ENCODE peak calls at places on chromosome 14, in nine cellular contexts. F is astrocyte of the spinal cord, R is neuronal stem cell, P is MM.1S, M is mucosa of descending colon, Z is body of pancreas, U is H7, I is tibial artery, N is upper lobe of right lung. T is an unnamed sample.

GRCh38 chr14:51518280-51518679 is 133.4 kb upstream of the FRMD6 start:
- DNase-seq in R (no peak), P (no peak), I (no peak), F (no peak), U (no peak), Z (no peak), M (no peak), N (no peak), T (no peak)

GRCh38 chr14:91875515-91876286 is 8.4 kb upstream of the TC2N start:
- DNase-seq in N (no peak), M (peak), I (no peak), F (no peak), U (no peak), P (no peak), R (no peak), Z (peak), T (no peak)

GRCh38 chr14:35571598-35571997 is 37.6 kb downstream of the INSM2 start:
- DNase-seq in N (no peak), U (no peak), M (no peak), R (no peak), I (no peak), F (no peak), Z (no peak), P (peak), T (no peak)

GRCh38 chr14:35229495-35230089 is 62.6 kb upstream of the PSMA6 start:
- DNase-seq in P (peak), U (peak), R (no peak), I (no peak), F (no peak), N (no peak), M (no peak), Z (no peak), T (no peak)

GRCh38 chr14:35897616-35898111 is 71.5 kb downstream of the BRMS1L start:
- DNase-seq in N (no peak), M (peak), R (peak), I (no peak), Z (no peak), U (no peak), P (no peak), F (no peak), T (no peak)

GRCh38 chr14:75561013-75561432 is 17.4 kb upstream of the FLVCR2 start:
- DNase-seq in R (peak), U (peak), F (peak), P (peak), N (peak), Z (peak), I (peak), M (peak), T (peak)

GRCh38 chr14:63928744-63929174 is 76.0 kb downstream of the SYNE2 start:
- DNase-seq in U (no peak), R (no peak), F (no peak), Z (no peak), N (no peak), M (no peak), I (no peak), P (no peak), T (no peak)

GRCh38 chr14:93081875-93082570 is 33.7 kb downstream of the ITPK1 start:
- DNase-seq in M (no peak), R (no peak), Z (no peak), N (no peak), P (no peak), F (no peak), U (no peak), I (peak), T (no peak)

GRCh38 chr14:97459180-97459579 is 662.0 kb downstream of the VRK1 start:
- DNase-seq in F (no peak), Z (no peak), M (no peak), R (no peak), P (no peak), N (no peak), U (no peak), I (no peak), T (no peak)

GRCh38 chr14:28101992-28102391 is 664.6 kb upstream of the FOXG1 start:
- DNase-seq in Z (no peak), N (no peak), U (no peak), F (no peak), M (no peak), R (no peak), P (no peak), I (no peak), T (no peak)

GRCh38 chr14:76676539-76676938 is 84.7 kb upstream of the VASH1 start:
- DNase-seq in F (no peak), R (no peak), U (no peak), I (no peak), N (no peak), M (no peak), P (no peak), Z (no peak), T (no peak)

GRCh38 chr14:99232406-99233214 is 39.4 kb downstream of the BCL11B start:
- DNase-seq in I (no peak), N (no peak), U (no peak), F (no peak), M (no peak), Z (no peak), P (no peak), R (no peak), T (no peak)

GRCh38 chr14:85090681-85091080 is 439.3 kb upstream of the FLRT2 start:
- DNase-seq in F (no peak), U (no peak), R (no peak), I (no peak), P (no peak), M (no peak), N (no peak), Z (no peak), T (no peak)

GRCh38 chr14:68784995-68785816 is 7.7 kb downstream of the ZFP36L1 start:
- DNase-seq in M (no peak), Z (peak), F (peak), U (no peak), I (no peak), N (no peak), P (no peak), R (no peak), T (no peak)

GRCh38 chr14:64856528-64857445 is 22.9 kb downstream of the SPTB start:
- DNase-seq in N (no peak), P (no peak), U (peak), I (no peak), R (no peak), Z (no peak), F (no peak), M (no peak), T (no peak)

GRCh38 chr14:93301821-93302447 is 30.9 kb downstream of the BTBD7 start:
- DNase-seq in U (no peak), P (no peak), F (peak), I (no peak), R (no peak), N (no peak), M (no peak), Z (peak), T (no peak)

GRCh38 chr14:69612014-69612758 is 790 bp downstream of the SUSD6 start:
- DNase-seq in Z (peak), N (peak), U (peak), I (no peak), F (peak), M (peak), R (peak), P (peak), T (no peak)

GRCh38 chr14:37124617-37125016 is 47.8 kb downstream of the SLC25A21 start:
- DNase-seq in N (no peak), P (no peak), Z (no peak), F (no peak), R (no peak), U (no peak), M (no peak), I (no peak), T (no peak)

GRCh38 chr14:69877492-69877891 is 1.7 kb upstream of the SMOC1 start:
- DNase-seq in M (no peak), F (peak), Z (no peak), I (no peak), P (peak), R (no peak), N (no peak), U (peak), T (no peak)

GRCh38 chr14:81406863-81407262 is 6.7 kb upstream of the STON2 start:
- DNase-seq in Z (peak), P (no peak), I (peak), N (no peak), U (no peak), M (no peak), F (peak), R (no peak), T (peak)

GRCh38 chr14:86543531-86543930 is 1013.6 kb downstream of the FLRT2 start:
- DNase-seq in R (no peak), P (no peak), N (no peak), F (no peak), U (no peak), M (no peak), Z (no peak), I (no peak), T (no peak)

GRCh38 chr14:99727096-99727870 is 43.2 kb downstream of the CYP46A1 start:
- DNase-seq in R (no peak), I (peak), N (peak), F (no peak), U (no peak), M (no peak), P (no peak), Z (no peak), T (no peak)

GRCh38 chr14:82913396-82913795 is 1379.7 kb upstream of the SEL1L start:
- DNase-seq in N (no peak), M (no peak), Z (no peak), U (no peak), P (no peak), I (no peak), F (no peak), R (no peak), T (no peak)

GRCh38 chr14:89186850-89187376 is 230.1 kb downstream of the FOXN3 start:
- DNase-seq in U (no peak), Z (peak), M (no peak), I (no peak), F (no peak), R (no peak), N (no peak), P (no peak), T (no peak)

GRCh38 chr14:85533821-85534271 is 3.9 kb downstream of the FLRT2 start:
- DNase-seq in Z (peak), P (no peak), I (no peak), N (peak), R (no peak), M (peak), U (peak), F (peak), T (no peak)

GRCh38 chr14:73428354-73428824 is 30.0 kb downstream of the NUMB start:
- DNase-seq in F (no peak), I (no peak), M (no peak), U (no peak), Z (peak), R (no peak), P (no peak), N (peak), T (no peak)

GRCh38 chr14:26597136-26598080 is at the start of gene NOVA1:
- DNase-seq in M (peak), Z (peak), N (peak), U (peak), I (peak), F (peak), R (peak), P (no peak), T (no peak)

GRCh38 chr14:62661818-62662217 is 383.4 kb downstream of the KCNH5 start:
- DNase-seq in U (no peak), Z (no peak), I (no peak), R (no peak), F (no peak), M (no peak), P (peak), N (no peak), T (no peak)

GRCh38 chr14:29937116-29937515 is 9.5 kb upstream of the PRKD1 start:
- DNase-seq in U (no peak), Z (no peak), R (no peak), I (no peak), P (no peak), F (no peak), M (no peak), N (no peak), T (no peak)

GRCh38 chr14:29940482-29940881 is 12.8 kb upstream of the PRKD1 start:
- DNase-seq in P (no peak), N (no peak), I (no peak), M (no peak), Z (no peak), F (no peak), U (no peak), R (no peak), T (no peak)

GRCh38 chr14:29941401-29941800 is 13.8 kb upstream of the PRKD1 start:
- DNase-seq in Z (no peak), U (peak), F (no peak), M (no peak), P (no peak), N (no peak), R (no peak), I (no peak), T (no peak)
- H3K4me3 ChIP-seq in Z (no peak), U (no peak), F (no peak), M (no peak), P (no peak), N (no peak), R (no peak), I (no peak), T (no peak)

GRCh38 chr14:101478096-101478495 is 83.2 kb upstream of the DIO3 start:
- DNase-seq in M (no peak), P (no peak), Z (peak), U (no peak), F (no peak), R (no peak), I (peak), N (peak), T (no peak)

GRCh38 chr14:101477648-101478047 is 83.6 kb upstream of the DIO3 start:
- DNase-seq in F (no peak), P (no peak), R (no peak), Z (no peak), I (peak), M (no peak), U (no peak), N (no peak), T (no peak)

GRCh38 chr14:101476258-101476930 is 84.9 kb upstream of the DIO3 start:
- DNase-seq in M (peak), N (peak), R (no peak), I (peak), F (no peak), P (no peak), Z (peak), U (no peak), T (no peak)

GRCh38 chr14:101475468-101476257 is 85.6 kb upstream of the DIO3 start:
- DNase-seq in R (no peak), U (no peak), N (peak), I (peak), P (no peak), F (peak), Z (peak), M (no peak), T (peak)

GRCh38 chr14:101476931-101477553 is 84.3 kb upstream of the DIO3 start:
- DNase-seq in I (peak), F (no peak), M (peak), U (peak), N (peak), Z (peak), R (no peak), P (no peak), T (no peak)
- H3K4me3 ChIP-seq in I (no peak), F (no peak), M (no peak), U (no peak), N (no peak), Z (no peak), R (no peak), P (no peak), T (no peak)

DNA sequence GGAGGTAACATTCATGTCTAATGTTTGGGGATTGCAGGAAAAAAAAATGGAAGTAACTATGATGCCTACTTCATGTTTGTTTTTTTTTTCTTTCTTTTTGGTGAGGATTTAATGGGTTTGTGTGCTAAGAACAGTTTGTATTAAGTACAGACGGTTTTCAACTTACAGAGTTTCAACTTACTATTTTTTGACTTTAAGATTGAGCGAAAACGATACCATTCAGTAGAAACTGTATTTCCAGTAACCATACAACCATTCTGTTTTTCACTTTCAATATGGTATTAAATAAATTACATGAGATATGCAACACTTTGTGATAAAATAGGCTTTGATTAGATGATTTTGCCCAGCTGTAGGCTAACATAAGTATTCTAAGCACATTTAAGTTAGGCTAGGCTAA is 10.4 kb downstream of the TECPR2 start:
- DNase-seq in R (no peak), M (no peak), N (no peak), P (peak), U (no peak), I (no peak), Z (no peak), F (no peak), T (no peak)
- H3K4me3 ChIP-seq in R (no peak), M (no peak), N (no peak), P (no peak), U (no peak), I (no peak), Z (no peak), F (no peak), T (no peak)

GRCh38 chr14:101559250-101559623 is 2.1 kb upstream of the DIO3 start:
- DNase-seq in I (no peak), F (no peak), R (no peak), N (no peak), P (no peak), M (peak), Z (no peak), U (no peak), T (no peak)
- H3K4me3 ChIP-seq in I (peak), F (no peak), R (peak), N (peak), P (no peak), M (no peak), Z (no peak), U (peak), T (no peak)